ENCODE peak calls at places on chromosomes 2 and 18, in four cellular contexts. V is colonic mucosa; R is stimulated activated CD4-positive, alpha-beta T cell treated with anti-CD3 and anti-CD28 coated beads, Interleukin-1b, Interleukin-23, amount 100 ng/mL, for 4 hours; U is HTR-8/SVneo. W is an unnamed sample.

GRCh38 chr18:79687806-79688205 is 8.2 kb downstream of the CTDP1 start:
- DNase-seq in V (no peak), R (no peak), U (no peak), W (no peak)

GRCh38 chr18:73407506-73407905 is 539.7 kb upstream of the NETO1 start:
- DNase-seq in V (no peak), R (no peak), U (no peak), W (no peak)

GRCh38 chr2:96164459-96165184 is 19.4 kb upstream of the DUSP2 start:
- DNase-seq in V (no peak), R (no peak), U (no peak), W (no peak)

GRCh38 chr2:189369566-189369965 is 71.7 kb upstream of the WDR75 start:
- DNase-seq in V (no peak), R (no peak), U (peak), W (no peak)

GRCh38 chr2:19321946-19322345 is 36.5 kb downstream of the OSR1 start:
- DNase-seq in V (no peak), R (no peak), U (no peak), W (no peak)

GRCh38 chr2:60794271-60794863 is 38.3 kb downstream of the PAPOLG start:
- DNase-seq in V (no peak), R (no peak), U (peak), W (peak)

GRCh38 chr2:232231514-232231913 is 147.0 kb upstream of the ALPP start:
- DNase-seq in V (peak), R (no peak), U (no peak), W (no peak)

GRCh38 chr2:27250652-27251379 is 12.0 kb downstream of the SLC30A3 start:
- DNase-seq in V (no peak), R (no peak), U (no peak), W (no peak)

GRCh38 chr2:111207892-111208291 is 87.2 kb downstream of the BCL2L11 start:
- DNase-seq in V (no peak), R (no peak), U (no peak), W (no peak)

GRCh38 chr2:163207706-163208370 is 369.3 kb upstream of the KCNH7 start:
- DNase-seq in V (no peak), R (no peak), U (no peak), W (no peak)